ENCODE peak calls at places on chromosomes 7 and 10, in ten cellular contexts. U, A, Y, W, T, H, M, F, B and L are unnamed samples. For H3K9me3, the result is how much of the 10 kb centered on the place peaks cover.

GRCh38 chr7:14748461-14748860 is 154.1 kb downstream of the DGKB start:
- DNase-seq in U (no peak), A (no peak), Y (no peak), W (no peak), T (no peak), H (peak), M (no peak), F (no peak), B (no peak), L (no peak)

GRCh38 chr7:135745702-135746312 is 2.8 kb downstream of the FAM180A start:
- DNase-seq in U (no peak), A (no peak), Y (peak), W (no peak), T (peak), H (peak), M (peak), F (no peak), B (no peak), L (peak)

GRCh38 chr7:12244694-12245093 is 33.6 kb downstream of the TMEM106B start:
- DNase-seq in U (no peak), A (no peak), Y (no peak), W (no peak), T (no peak), H (no peak), M (no peak), F (no peak), B (no peak), L (no peak)

GRCh38 chr10:109405338-109405737 is 518.0 kb downstream of the XPNPEP1 start:
- DNase-seq in U (no peak), A (no peak), Y (no peak), W (no peak), T (no peak), H (no peak), M (no peak), F (no peak), B (no peak), L (no peak)

GRCh38 chr10:132547421-132547861 is 9.9 kb downstream of the INPP5A start:
- DNase-seq in U (no peak), A (no peak), Y (no peak), W (no peak), T (no peak), H (no peak), M (peak), F (no peak), B (no peak), L (peak)

GRCh38 chr10:79166741-79167140 is 98.0 kb downstream of the ZMIZ1 start:
- DNase-seq in U (no peak), A (no peak), Y (no peak), W (no peak), T (no peak), H (no peak), M (no peak), F (no peak), B (no peak), L (no peak)

GRCh38 chr10:22997102-22997501 is 69.2 kb downstream of the ARMC3 start:
- DNase-seq in U (no peak), A (no peak), Y (no peak), W (no peak), T (no peak), H (no peak), M (no peak), F (no peak), B (no peak), L (no peak)

GRCh38 chr10:76576276-76576962 is 1061.2 kb downstream of the KCNMA1 start:
- DNase-seq in U (no peak), A (no peak), Y (no peak), W (no peak), T (no peak), H (peak), M (no peak), F (no peak), B (no peak), L (no peak)

GRCh38 chr10:11707936-11708335 is 34.2 kb upstream of the ECHDC3 start:
- DNase-seq in U (no peak), A (no peak), Y (no peak), W (no peak), T (no peak), H (no peak), M (no peak), F (no peak), B (no peak), L (no peak)

GRCh38 chr7:49577576-49577975 is 195.9 kb upstream of the VWC2 start:
- DNase-seq in U (no peak), A (no peak), Y (no peak), W (no peak), T (no peak), H (no peak), M (no peak), F (no peak), B (no peak), L (no peak)

GRCh38 chr10:63866075-63866746 is 345.0 kb downstream of the REEP3 start:
- DNase-seq in U (peak), A (peak), Y (peak), W (peak), T (peak), H (no peak), M (no peak), F (no peak), B (peak), L (no peak)

GRCh38 chr7:125847055-125847454 is 917.4 kb upstream of the POT1 start:
- DNase-seq in U (no peak), A (no peak), Y (no peak), W (no peak), T (no peak), H (no peak), M (no peak), F (no peak), B (no peak), L (no peak)
- H3K27ac ChIP-seq in U (no peak), A (no peak), Y (no peak), W (no peak), T (no peak), H (no peak), M (no peak), F (no peak), B (no peak), L (no peak)

GRCh38 chr10:71946700-71947099 is 17.5 kb upstream of the CHST3 start:
- DNase-seq in U (no peak), A (no peak), Y (no peak), W (no peak), T (no peak), H (no peak), M (no peak), F (no peak), B (no peak), L (no peak)
- H3K9me3 ChIP-seq in U (under half), A (under half), Y (under half), W (under half), T (under half), H (under half), M (under half), F (under half), B (under half), L (under half)

DNA sequence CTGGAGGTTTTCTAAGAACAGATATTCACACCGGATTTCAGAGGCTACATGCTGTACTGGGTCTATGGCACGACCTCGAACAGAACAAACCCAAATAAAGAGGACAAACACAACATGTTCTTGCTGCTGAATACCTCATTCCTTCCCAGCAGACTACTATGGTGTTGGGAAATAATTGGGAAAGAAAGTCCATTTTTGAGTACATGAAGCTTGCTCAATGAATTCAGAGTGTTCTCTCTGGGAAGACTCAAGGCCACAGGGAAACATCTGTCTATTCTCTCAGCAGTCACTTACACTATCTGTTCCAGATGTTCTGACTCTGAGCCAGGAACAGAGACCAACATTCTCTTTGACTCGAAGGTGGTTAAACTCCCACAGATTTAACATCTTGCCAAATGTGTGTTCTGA is 30.9 kb downstream of the LAMB1 start:
- DNase-seq in U (no peak), A (peak), Y (no peak), W (no peak), T (no peak), H (peak), M (no peak), F (no peak), B (no peak), L (no peak)
- H3K27ac ChIP-seq in U (no peak), A (peak), Y (peak), W (peak), T (peak), H (no peak), M (peak), F (peak), B (no peak), L (peak)

GRCh38 chr10:58909881-58910280 is 266.6 kb upstream of the PHYHIPL start:
- DNase-seq in U (no peak), A (no peak), Y (no peak), W (no peak), T (no peak), H (no peak), M (no peak), F (no peak), B (no peak), L (no peak)
- H3K9me3 ChIP-seq in U (under half), A (under half), Y (under half), W (under half), T (under half), H (under half), M (under half), F (under half), B (under half), L (under half)